ENCODE peak calls at places on chromosomes 16 and 17, in five cellular contexts. U is heart left ventricle, O is neural crest cell, Z is HFFc6, A is B cell. W is an unnamed sample.

GRCh38 chr17:8072339-8072726 is 15.2 kb downstream of the ALOX12B start:
- DNase-seq in Z (no peak), A (peak; percentile 55), O (no peak), U (no peak), W (no peak)

GRCh38 chr17:35773674-35774425 is 13.2 kb downstream of the C17orf50 start:
- DNase-seq in O (no peak), A (no peak), U (no peak), Z (no peak), W (no peak)

GRCh38 chr16:88723507-88723887 is 17.2 kb downstream of the CTU2 start:
- DNase-seq in A (no peak), Z (no peak), O (no peak), U (no peak), W (no peak)

GRCh38 chr16:19542138-19542821 is 13.2 kb upstream of the VPS35L start:
- DNase-seq in U (no peak), A (no peak), O (no peak), Z (no peak), W (no peak)

GRCh38 chr17:62051053-62051452 is 14.0 kb downstream of the MED13 start:
- DNase-seq in A (no peak), U (no peak), O (no peak), Z (no peak), W (no peak)

GRCh38 chr16:8941718-8942344 is 21.9 kb downstream of the USP7 start:
- DNase-seq in O (no peak), A (no peak), U (no peak), Z (no peak), W (no peak)

GRCh38 chr17:75318211-75318610 is 29.0 kb upstream of the SLC25A19 start:
- DNase-seq in U (no peak), A (no peak), O (no peak), Z (no peak), W (no peak)

GRCh38 chr16:11052080-11052808 is 107.9 kb downstream of the CLEC16A start:
- DNase-seq in Z (no peak), U (no peak), O (no peak), A (no peak), W (peak; percentile 92)

GRCh38 chr17:64771980-64772844 is 110.1 kb upstream of the SMURF2 start:
- DNase-seq in Z (no peak), O (no peak), A (no peak), U (no peak), W (no peak)

GRCh38 chr17:81553616-81554181 is 1.5 kb upstream of the FAAP100 start:
- DNase-seq in U (no peak), Z (peak; percentile 96), A (no peak), O (no peak), W (no peak)

GRCh38 chr16:86221085-86221484 is 289.2 kb upstream of the FOXF1 start:
- DNase-seq in O (no peak), A (no peak), U (no peak), Z (no peak), W (no peak)

GRCh38 chr17:40448213-40448638 is 5.0 kb downstream of the IGFBP4 start:
- DNase-seq in O (no peak), A (no peak), U (peak; percentile 52), Z (no peak), W (no peak)

GRCh38 chr17:81471804-81472456 is 40.7 kb downstream of the ACTG1 start:
- DNase-seq in A (no peak), U (no peak), Z (peak; percentile 87), O (no peak), W (peak; percentile 17)

GRCh38 chr17:75695830-75696271 is 25.4 kb upstream of the ITGB4 start:
- DNase-seq in U (peak; percentile 50), Z (no peak), O (no peak), A (no peak), W (no peak)

GRCh38 chr16:72255785-72256184 is 83.8 kb upstream of the PMFBP1 start:
- DNase-seq in U (no peak), Z (peak; percentile 48), O (no peak), A (no peak), W (no peak)

GRCh38 chr16:53091508-53092211 is 36.9 kb downstream of the CHD9 start:
- DNase-seq in Z (peak; percentile 89), U (peak; percentile 78), A (no peak), O (peak; percentile 28), W (peak; percentile 72)

GRCh38 chr17:73754886-73755285 is 110.6 kb upstream of the SDK2 start:
- DNase-seq in A (no peak), U (no peak), Z (no peak), O (no peak), W (no peak)

GRCh38 chr17:38568274-38568673 is 37.5 kb downstream of the SRCIN1 start:
- DNase-seq in U (no peak), O (no peak), A (no peak), Z (no peak), W (no peak)

GRCh38 chr17:77460514-77461046 is 319.8 kb downstream of the SEC14L1 start:
- DNase-seq in U (no peak), Z (no peak), O (no peak), A (no peak), W (peak; percentile 70)

GRCh38 chr17:8015957-8016631 is 13.7 kb downstream of the GUCY2D start:
- DNase-seq in A (peak; percentile 39), U (no peak), Z (no peak), O (no peak), W (no peak)

GRCh38 chr17:82942166-82943130 is 102.6 kb upstream of the ZNF750 start:
- DNase-seq in Z (no peak), O (no peak), A (no peak), U (no peak), W (no peak)

GRCh38 chr16:67547423-67548264 is 14.7 kb upstream of the CTCF start:
- DNase-seq in A (peak; percentile 81), Z (no peak), O (no peak), U (no peak), W (peak; percentile 84)

GRCh38 chr17:59161477-59161876 is 5.9 kb downstream of the PRR11 start:
- DNase-seq in O (no peak), U (no peak), Z (no peak), A (no peak), W (no peak)

GRCh38 chr17:36586138-36586537 is 5.5 kb upstream of the DHRS11 start:
- DNase-seq in A (no peak), O (no peak), Z (no peak), U (no peak), W (no peak)

GRCh38 chr17:1347681-1348318 is 52.2 kb downstream of the YWHAE start:
- DNase-seq in A (no peak), O (no peak), Z (no peak), U (peak; percentile 37), W (no peak)

GRCh38 chr16:80197790-80198201 is 343.0 kb upstream of the DYNLRB2 start:
- DNase-seq in Z (peak; percentile 92), U (no peak), A (no peak), O (no peak), W (no peak)

GRCh38 chr17:42325026-42325425 is 36.7 kb downstream of the STAT5A start:
- DNase-seq in A (no peak), O (no peak), Z (peak; percentile 96), U (no peak), W (no peak)

GRCh38 chr16:67236551-67237395 is 9.8 kb downstream of the TMEM208 start:
- DNase-seq in A (peak; percentile 73), Z (peak; percentile 42), U (no peak), O (peak; percentile 42), W (peak; percentile 81)

GRCh38 chr17:77167472-77168306 is 26.9 kb downstream of the SEC14L1 start:
- DNase-seq in U (no peak), Z (no peak), O (no peak), A (no peak), W (no peak)

GRCh38 chr17:46010597-46011186 is 11.6 kb downstream of the STH start:
- DNase-seq in A (no peak), O (no peak), U (no peak), Z (no peak), W (no peak)

GRCh38 chr17:9646556-9646905 is 1.2 kb downstream of the USP43 start:
- DNase-seq in O (no peak), Z (no peak), A (no peak), U (no peak), W (no peak)

GRCh38 chr17:9647014-9647413 is 1.7 kb downstream of the USP43 start:
- DNase-seq in U (no peak), Z (no peak), O (no peak), A (no peak), W (no peak)

GRCh38 chr17:9643611-9644010 is 1.7 kb upstream of the USP43 start:
- DNase-seq in O (no peak), Z (no peak), U (no peak), A (no peak), W (no peak)

GRCh38 chr17:9645858-9646555 is 690 bp downstream of the USP43 start:
- DNase-seq in O (peak; percentile 30), U (no peak), A (no peak), Z (no peak), W (peak; percentile 20)

GRCh38 chr17:9644910-9645751 is at the start of gene USP43:
- DNase-seq in U (no peak), Z (no peak), O (peak; percentile 28), A (peak; percentile 61), W (no peak)
- TF ChIP-seq CTCF in U (no peak), Z (no peak), O (peak; percentile 35), A (no peak), W (no peak)

DNA sequence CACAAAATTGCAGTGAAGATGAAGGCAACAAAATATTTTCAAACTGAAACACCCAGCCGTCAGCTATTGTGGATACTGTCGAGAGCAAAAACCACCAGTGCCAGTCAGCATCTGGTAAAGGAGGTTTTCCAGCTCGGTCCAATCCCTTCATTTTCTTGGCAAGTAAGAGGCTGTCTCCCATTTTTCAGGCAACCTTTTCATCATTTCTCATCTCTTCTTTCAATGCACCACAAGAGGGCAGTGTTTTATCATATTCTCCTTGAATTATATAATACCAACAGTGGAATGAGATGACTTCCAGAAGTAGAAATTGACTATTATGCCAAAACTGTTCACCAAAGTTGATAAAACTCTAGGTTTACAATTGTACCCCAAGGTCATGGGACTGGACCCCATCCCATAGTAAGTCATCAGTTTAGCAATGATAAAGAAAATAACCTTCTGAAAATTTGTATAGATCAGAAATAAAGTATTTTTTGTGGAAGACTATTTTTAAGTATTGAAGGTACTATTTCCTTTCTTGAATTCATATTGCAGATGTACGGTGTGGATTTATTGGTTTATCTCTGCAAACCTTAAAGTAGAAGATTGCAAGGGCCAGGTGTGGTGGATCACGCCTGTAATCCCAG is 16.8 kb downstream of the NQO1 start:
- DNase-seq in A (peak; percentile 35), Z (peak; percentile 64), O (no peak), U (no peak), W (peak; percentile 56)
- TF ChIP-seq CTCF in A (peak; percentile 85), Z (peak; percentile 89), O (peak; percentile 82), U (peak; percentile 75), W (peak; percentile 50)

GRCh38 chr17:21288581-21289017 is 4.1 kb downstream of the MAP2K3 start:
- DNase-seq in O (no peak), U (peak; percentile 27), A (no peak), Z (no peak), W (peak; percentile 54)
- TF ChIP-seq CTCF in O (no peak), U (peak; percentile 30), A (peak; percentile 21), Z (peak; percentile 35), W (peak; percentile 4)

GRCh38 chr17:49993423-49994037 is 1.5 kb downstream of the DLX3 start:
- DNase-seq in O (no peak), Z (no peak), A (peak; percentile 60), U (no peak), W (peak; percentile 30)

GRCh38 chr17:49996121-49996494 is 1.1 kb upstream of the DLX3 start:
- DNase-seq in Z (no peak), U (no peak), O (no peak), A (no peak), W (no peak)

GRCh38 chr17:49992933-49993422 is 2.0 kb downstream of the DLX3 start:
- DNase-seq in U (no peak), O (no peak), A (peak; percentile 23), Z (no peak), W (no peak)

GRCh38 chr17:49995055-49995738 is at the start of gene DLX3:
- DNase-seq in A (peak; percentile 49), O (peak; percentile 76), U (peak; percentile 65), Z (peak; percentile 55), W (no peak)

GRCh38 chr17:49994085-49995054 is 654 bp downstream of the DLX3 start:
- DNase-seq in U (no peak), Z (no peak), A (peak; percentile 36), O (no peak), W (no peak)
- TF ChIP-seq CTCF in U (no peak), Z (no peak), A (no peak), O (no peak), W (no peak)